ENCODE peak calls at places on chromosomes 13 and 19, in nine cellular contexts. Z, Q, S, J, B, N, H, R and W are unnamed samples.

GRCh38 chr13:90355162-90355751 is 992.2 kb upstream of the MIR17HG start:
- DNase-seq in Z (no peak), Q (no peak), S (no peak), J (no peak), B (no peak), N (no peak), H (no peak), R (no peak), W (no peak)

GRCh38 chr13:44921931-44922758 is 67.1 kb downstream of the NUFIP1 start:
- DNase-seq in Z (no peak), Q (peak; percentile 59), S (peak; percentile 55), J (no peak), B (no peak), N (no peak), H (peak; percentile 29), R (peak; percentile 81), W (no peak)

GRCh38 chr13:66673401-66673800 is 556.7 kb downstream of the PCDH9 start:
- DNase-seq in Z (no peak), Q (no peak), S (no peak), J (no peak), B (no peak), N (no peak), H (no peak), R (peak; percentile 0), W (no peak)

GRCh38 chr19:18433039-18433691 is 4.8 kb downstream of the ISYNA1 start:
- DNase-seq in Z (peak; percentile 69), Q (no peak), S (no peak), J (peak; percentile 75), B (peak; percentile 72), N (peak; percentile 73), H (no peak), R (no peak), W (no peak)

GRCh38 chr13:113837554-113838355 is 26.1 kb downstream of the GAS6 start:
- DNase-seq in Z (no peak), Q (peak; percentile 62), S (peak; percentile 92), J (peak; percentile 84), B (peak; percentile 49), N (no peak), H (peak; percentile 67), R (peak; percentile 55), W (peak; percentile 87)

GRCh38 chr19:14168259-14168972 is 32.0 kb upstream of the ASF1B start:
- DNase-seq in Z (no peak), Q (no peak), S (no peak), J (peak; percentile 79), B (no peak), N (no peak), H (no peak), R (no peak), W (no peak)

GRCh38 chr13:62432906-62433305 is 1017.3 kb upstream of the PCDH20 start:
- DNase-seq in Z (no peak), Q (no peak), S (no peak), J (no peak), B (no peak), N (no peak), H (no peak), R (no peak), W (no peak)

GRCh38 chr19:46125447-46125846 is 959 bp upstream of the IGFL3 start:
- DNase-seq in Z (no peak), Q (no peak), S (no peak), J (no peak), B (no peak), N (no peak), H (no peak), R (no peak), W (peak; percentile 12)

GRCh38 chr19:10603873-10604459 is 16.9 kb upstream of the AP1M2 start:
- DNase-seq in Z (no peak), Q (no peak), S (peak; percentile 79), J (peak; percentile 5), B (no peak), N (no peak), H (no peak), R (no peak), W (peak; percentile 90)

GRCh38 chr19:42412661-42413076 is 14.5 kb downstream of the LIPE start:
- DNase-seq in Z (no peak), Q (no peak), S (no peak), J (peak; percentile 46), B (no peak), N (no peak), H (no peak), R (no peak), W (no peak)

GRCh38 chr19:13150919-13151604 is 851 bp downstream of the IER2 start:
- DNase-seq in Z (no peak), Q (no peak), S (peak; percentile 19), J (no peak), B (no peak), N (peak; percentile 58), H (no peak), R (no peak), W (peak; percentile 46)

GRCh38 chr13:45540195-45540594 is 75.3 kb downstream of the ERICH6B start:
- DNase-seq in Z (no peak), Q (no peak), S (no peak), J (no peak), B (no peak), N (no peak), H (no peak), R (no peak), W (no peak)

GRCh38 chr13:71408416-71408815 is 458.6 kb downstream of the DACH1 start:
- DNase-seq in Z (no peak), Q (no peak), S (no peak), J (no peak), B (no peak), N (no peak), H (no peak), R (no peak), W (no peak)

GRCh38 chr19:49684983-49685553 is 4.3 kb upstream of the ADM5 start:
- DNase-seq in Z (no peak), Q (no peak), S (no peak), J (no peak), B (no peak), N (no peak), H (no peak), R (no peak), W (no peak)
- TF ChIP-seq CTCF in Z (no peak), Q (no peak), S (no peak), J (no peak), B (peak; percentile 21), N (peak; percentile 2), H (no peak), R (no peak), W (no peak)

GRCh38 chr19:47266401-47266885 is 8.2 kb upstream of the INAFM1 start:
- DNase-seq in Z (no peak), Q (no peak), S (no peak), J (no peak), B (no peak), N (no peak), H (no peak), R (no peak), W (no peak)
- TF ChIP-seq MAX in Z (no peak), Q (no peak), S (no peak), J (no peak), B (no peak), N (no peak), H (no peak), R (no peak), W (no peak)

GRCh38 chr13:58298556-58299135 is 667.1 kb downstream of the PCDH17 start:
- DNase-seq in Z (no peak), Q (no peak), S (no peak), J (no peak), B (no peak), N (no peak), H (no peak), R (peak; percentile 33), W (no peak)

GRCh38 chr13:58300224-58300623 is 668.7 kb downstream of the PCDH17 start:
- DNase-seq in Z (no peak), Q (no peak), S (peak; percentile 75), J (no peak), B (no peak), N (no peak), H (no peak), R (no peak), W (no peak)

GRCh38 chr13:58302349-58302748 is 670.8 kb downstream of the PCDH17 start:
- DNase-seq in Z (no peak), Q (no peak), S (no peak), J (no peak), B (no peak), N (no peak), H (no peak), R (no peak), W (no peak)

GRCh38 chr13:58300974-58301681 is 669.6 kb downstream of the PCDH17 start:
- DNase-seq in Z (no peak), Q (no peak), S (no peak), J (no peak), B (no peak), N (no peak), H (no peak), R (no peak), W (no peak)
- TF ChIP-seq CTCF in Z (no peak), Q (no peak), S (no peak), J (no peak), B (no peak), N (no peak), H (no peak), R (no peak), W (no peak)

GRCh38 chr19:660793-661426 is 2.1 kb downstream of the RNF126 start:
- DNase-seq in Z (no peak), Q (no peak), S (no peak), J (no peak), B (no peak), N (no peak), H (no peak), R (peak; percentile 95), W (no peak)

GRCh38 chr19:656751-657559 is 6.1 kb downstream of the RNF126 start:
- DNase-seq in Z (no peak), Q (no peak), S (no peak), J (no peak), B (no peak), N (no peak), H (no peak), R (no peak), W (no peak)

GRCh38 chr19:658059-658839 is 4.8 kb downstream of the RNF126 start:
- DNase-seq in Z (no peak), Q (no peak), S (no peak), J (no peak), B (no peak), N (no peak), H (no peak), R (no peak), W (no peak)

GRCh38 chr19:657611-658010 is 5.4 kb downstream of the RNF126 start:
- DNase-seq in Z (no peak), Q (no peak), S (no peak), J (no peak), B (no peak), N (no peak), H (no peak), R (no peak), W (no peak)

DNA sequence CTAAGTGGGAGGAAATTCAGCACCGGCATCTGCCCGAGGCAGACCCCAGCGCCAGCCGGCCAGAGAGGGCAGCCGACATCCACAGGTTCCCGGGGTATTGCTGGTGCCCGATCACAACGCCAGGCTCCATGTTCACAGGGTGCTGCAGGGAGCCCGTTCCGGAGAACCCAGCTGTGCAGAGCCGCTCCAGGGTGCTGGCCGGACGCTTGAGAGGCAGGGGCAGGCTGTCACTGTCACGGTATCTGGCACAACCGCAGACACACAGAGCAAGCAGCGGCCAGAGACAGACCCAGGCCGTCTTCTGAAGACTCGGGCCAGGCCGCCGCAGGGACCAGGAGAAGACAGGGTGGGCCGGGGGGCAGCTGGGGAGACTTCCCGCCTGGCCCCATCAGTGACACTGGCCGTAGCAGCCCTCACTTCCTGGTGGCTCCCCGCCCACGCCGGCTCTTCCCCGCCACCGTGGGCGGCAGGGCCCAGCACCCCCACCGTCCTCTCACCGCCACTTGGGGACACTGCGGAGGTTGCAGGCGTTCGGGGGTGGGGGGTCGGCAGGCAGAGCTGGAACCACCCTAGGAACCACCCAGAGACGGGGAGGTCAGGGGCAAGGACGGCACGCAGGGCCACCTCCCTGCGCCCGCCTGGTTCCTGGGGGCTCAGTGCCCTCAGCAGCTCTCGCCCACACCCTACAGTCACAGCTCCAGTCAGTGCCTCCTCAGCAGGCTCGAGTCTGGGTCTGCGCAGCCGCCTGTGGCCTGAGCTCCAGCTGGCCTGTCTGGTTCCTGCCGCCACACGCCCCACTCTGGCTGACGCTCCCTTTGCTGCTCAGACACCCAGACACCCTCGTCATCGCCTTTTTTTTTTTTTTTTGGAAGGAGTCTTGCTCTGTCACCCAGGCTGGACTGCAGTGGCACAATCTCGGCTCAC is 3.8 kb downstream of the RNF126 start:
- DNase-seq in Z (no peak), Q (no peak), S (no peak), J (no peak), B (no peak), N (no peak), H (no peak), R (no peak), W (no peak)
- TF ChIP-seq MAX in Z (no peak), Q (no peak), S (no peak), J (no peak), B (no peak), N (no peak), H (no peak), R (no peak), W (no peak)